ENCODE peak calls at places on chromosomes 3 and 15, in five cellular contexts. V, Q, O, Z and R are unnamed samples.

GRCh38 chr3:54866221-54866620 is 61.6 kb downstream of the LRTM1 start:
- DNase-seq in Z (no peak), V (no peak), O (no peak), Q (no peak), R (no peak)

GRCh38 chr15:90644946-90645725 is 72.0 kb upstream of the BLM start:
- DNase-seq in O (no peak), Q (no peak), Z (no peak), V (no peak), R (no peak)

GRCh38 chr3:133674290-133674912 is 12.7 kb upstream of the TOPBP1 start:
- DNase-seq in Q (peak), O (no peak), Z (no peak), V (no peak), R (peak)

GRCh38 chr15:47331796-47332480 is 385.4 kb upstream of the SEMA6D start:
- DNase-seq in O (no peak), Q (no peak), V (no peak), Z (no peak), R (no peak)

GRCh38 chr15:44296625-44297524 is 8.4 kb downstream of the GOLM2 start:
- DNase-seq in V (peak), Z (no peak), O (no peak), Q (no peak), R (no peak)

GRCh38 chr3:86988235-86988634 is 2.7 kb downstream of the VGLL3 start:
- DNase-seq in Z (no peak), V (peak), O (peak), Q (no peak), R (no peak)

GRCh38 chr3:63349583-63350177 is 71.6 kb downstream of the SYNPR start:
- DNase-seq in V (peak), Q (peak), O (no peak), Z (no peak), R (peak)

GRCh38 chr3:195441971-195442572 is 748 bp downstream of the ACAP2 start:
- DNase-seq in V (peak), Q (peak), Z (peak), O (peak), R (peak)

GRCh38 chr15:59394166-59394661 is 21.5 kb upstream of the MYO1E start:
- DNase-seq in Q (no peak), Z (no peak), O (no peak), V (no peak), R (no peak)

GRCh38 chr3:125119752-125120369 is 64.1 kb upstream of the HEG1 start:
- DNase-seq in O (no peak), V (no peak), Q (no peak), Z (no peak), R (no peak)

GRCh38 chr3:194768586-194768985 is 82.9 kb downstream of the FAM43A start:
- DNase-seq in Q (no peak), Z (no peak), V (no peak), O (no peak), R (no peak)

GRCh38 chr3:144963810-144964209 is 992.2 kb downstream of the DIPK2A start:
- DNase-seq in Z (no peak), O (no peak), Q (no peak), V (no peak), R (no peak)

GRCh38 chr3:190038050-190038631 is 82.6 kb downstream of the P3H2 start:
- DNase-seq in O (no peak), Z (no peak), V (peak), Q (no peak), R (no peak)

GRCh38 chr3:29764603-29765254 is 483.9 kb downstream of the RBMS3 start:
- DNase-seq in O (peak), V (peak), Z (no peak), Q (no peak), R (no peak)

GRCh38 chr3:127461286-127461685 is 129.2 kb downstream of the TPRA1 start:
- DNase-seq in V (no peak), Q (no peak), O (no peak), Z (no peak), R (no peak)

GRCh38 chr3:151439652-151440125 is 21.2 kb downstream of the IGSF10 start:
- DNase-seq in O (peak), V (peak), Z (no peak), Q (no peak), R (peak)

GRCh38 chr3:111210866-111211564 is 139.4 kb downstream of the NECTIN3 start:
- DNase-seq in Z (no peak), Q (no peak), O (no peak), V (no peak), R (no peak)

GRCh38 chr3:124976378-124976777 is 41.8 kb upstream of the MUC13 start:
- DNase-seq in O (peak), Q (no peak), V (no peak), Z (no peak), R (no peak)

GRCh38 chr3:47017504-47018268 is 38.2 kb downstream of the NBEAL2 start:
- DNase-seq in Z (no peak), Q (no peak), O (no peak), V (no peak), R (no peak)

GRCh38 chr15:99931703-99932603 is 198.7 kb upstream of the LYSMD4 start:
- DNase-seq in Q (no peak), Z (no peak), V (no peak), O (peak), R (no peak)

GRCh38 chr3:141410861-141411771 is 42.8 kb downstream of the ZBTB38 start:
- DNase-seq in V (no peak), Q (no peak), O (no peak), Z (no peak), R (no peak)

GRCh38 chr3:87359807-87360206 is 83.4 kb upstream of the POU1F1 start:
- DNase-seq in Q (no peak), Z (no peak), O (no peak), V (no peak), R (no peak)

GRCh38 chr15:77631790-77632551 is 741 bp downstream of the LINGO1 start:
- DNase-seq in V (no peak), Q (peak), Z (no peak), O (no peak), R (peak)

GRCh38 chr15:81897011-81897677 is 148.7 kb downstream of the MEX3B start:
- DNase-seq in Q (no peak), Z (no peak), O (peak), V (peak), R (no peak)

GRCh38 chr15:63198752-63199250 is 9.4 kb downstream of the RAB8B start:
- DNase-seq in O (no peak), V (no peak), Z (no peak), Q (no peak), R (no peak)

GRCh38 chr15:88890495-88890894 is 4.8 kb downstream of the HAPLN3 start:
- DNase-seq in Z (no peak), V (no peak), Q (no peak), O (no peak), R (no peak)

GRCh38 chr3:9704343-9705322 is 1.0 kb downstream of the CPNE9 start:
- DNase-seq in Z (no peak), V (peak), Q (peak), O (no peak), R (peak)

GRCh38 chr3:133954961-133955360 is 59.3 kb upstream of the RAB6B start:
- DNase-seq in Z (no peak), O (no peak), V (no peak), Q (no peak), R (no peak)

GRCh38 chr15:31273258-31273941 is 53.2 kb upstream of the KLF13 start:
- DNase-seq in Z (peak), Q (peak), V (no peak), O (no peak), R (no peak)

GRCh38 chr3:176814252-176814651 is 383.0 kb downstream of the TBL1XR1 start:
- DNase-seq in V (no peak), Z (peak), Q (peak), O (peak), R (peak)

GRCh38 chr15:39797407-39797806 is 14.8 kb upstream of the FSIP1 start:
- DNase-seq in Z (no peak), O (no peak), Q (no peak), V (no peak), R (no peak)

GRCh38 chr15:85955501-85956391 is 123.9 kb upstream of the AGBL1 start:
- DNase-seq in O (no peak), Q (no peak), V (no peak), Z (no peak), R (no peak)

GRCh38 chr3:114213262-114213668 is 24.1 kb downstream of the ZNF80 start:
- DNase-seq in Z (no peak), Q (no peak), O (no peak), V (no peak), R (no peak)

GRCh38 chr3:148791955-148792354 is 35.7 kb upstream of the CPB1 start:
- DNase-seq in V (no peak), Q (no peak), Z (no peak), O (no peak), R (no peak)

GRCh38 chr3:173770011-173770410 is 372.5 kb downstream of the NLGN1 start:
- DNase-seq in Z (no peak), O (no peak), Q (no peak), V (no peak), R (no peak)